ENCODE peak calls at places on chromosomes 1 and 21, in six cellular contexts. H is stimulated activated CD4-positive, alpha-beta T cell treated with anti-CD3 and anti-CD28 coated beads, TNF-alpha, amount 100 ng/mL, for 4 hours; D is T1000; W is nephron progenitor cell; B is HEK293T; O is T follicular helper cell. J is an unnamed sample.

GRCh38 chr1:66550243-66550642 is 16.3 kb downstream of the SGIP1 start:
- DNase-seq in H (no peak), D (no peak), W (no peak), B (no peak), O (no peak), J (no peak)

GRCh38 chr1:210394281-210394798 is 65.6 kb downstream of the HHAT start:
- DNase-seq in H (no peak), D (peak), W (no peak), B (no peak), O (no peak), J (no peak)

GRCh38 chr1:83860506-83861221 is 138.3 kb downstream of the TTLL7 start:
- DNase-seq in H (peak), D (no peak), W (peak), B (peak), O (peak), J (peak)

GRCh38 chr21:15065381-15066230 is 806 bp upstream of the NRIP1 start:
- DNase-seq in H (peak), D (peak), W (peak), B (peak), O (peak), J (peak)

GRCh38 chr21:34922487-34922886 is 126.6 kb downstream of the RUNX1 start:
- DNase-seq in H (no peak), D (no peak), W (no peak), B (no peak), O (no peak), J (no peak)

GRCh38 chr1:45337630-45338320 is 2.2 kb upstream of the TOE1 start:
- DNase-seq in H (no peak), D (no peak), W (no peak), B (no peak), O (no peak), J (no peak)

GRCh38 chr1:2000432-2000831 is 3.2 kb downstream of the CFAP74 start:
- DNase-seq in H (no peak), D (no peak), W (no peak), B (no peak), O (no peak), J (no peak)

GRCh38 chr1:156095906-156096508 is 13.7 kb upstream of the MEX3A start:
- DNase-seq in H (no peak), D (no peak), W (no peak), B (no peak), O (no peak), J (no peak)

GRCh38 chr21:14838400-14838799 is 226.4 kb downstream of the NRIP1 start:
- DNase-seq in H (no peak), D (no peak), W (no peak), B (no peak), O (no peak), J (no peak)

GRCh38 chr1:45012639-45013278 is 705 bp downstream of the UROD start:
- DNase-seq in H (no peak), D (peak), W (peak), B (peak), O (no peak), J (no peak)

GRCh38 chr1:163985700-163986099 is 573.3 kb upstream of the PBX1 start:
- DNase-seq in H (no peak), D (no peak), W (no peak), B (no peak), O (no peak), J (no peak)

GRCh38 chr1:42282867-42283583 is 52.0 kb downstream of the FOXJ3 start:
- DNase-seq in H (no peak), D (no peak), W (no peak), B (no peak), O (no peak), J (no peak)

GRCh38 chr1:41876533-41877445 is 41.9 kb downstream of the HIVEP3 start:
- DNase-seq in H (no peak), D (no peak), W (no peak), B (no peak), O (no peak), J (no peak)

GRCh38 chr1:118201524-118201923 is 16.5 kb upstream of the SPAG17 start:
- DNase-seq in H (no peak), D (no peak), W (no peak), B (no peak), O (no peak), J (no peak)

GRCh38 chr1:175341631-175342429 is 149.3 kb upstream of the KIAA0040 start:
- DNase-seq in H (no peak), D (no peak), W (no peak), B (no peak), O (no peak), J (no peak)

GRCh38 chr1:29171521-29171920 is 10.2 kb downstream of the SRSF4 start:
- DNase-seq in H (no peak), D (no peak), W (no peak), B (no peak), O (no peak), J (no peak)

GRCh38 chr1:109850194-109850593 is 60.5 kb upstream of the CSF1 start:
- DNase-seq in H (no peak), D (no peak), W (no peak), B (no peak), O (no peak), J (no peak)

GRCh38 chr1:190226006-190226405 is 251.7 kb downstream of the BRINP3 start:
- DNase-seq in H (no peak), D (no peak), W (no peak), B (no peak), O (no peak), J (no peak)

GRCh38 chr1:211148371-211148770 is 14.4 kb upstream of the KCNH1 start:
- DNase-seq in H (no peak), D (no peak), W (no peak), B (no peak), O (no peak), J (no peak)

GRCh38 chr1:162369571-162369970 is 7.1 kb downstream of the SPATA46 start:
- DNase-seq in H (no peak), D (no peak), W (no peak), B (no peak), O (no peak), J (no peak)

GRCh38 chr1:219810451-219810850 is 117.9 kb downstream of the SLC30A10 start:
- DNase-seq in H (no peak), D (no peak), W (no peak), B (no peak), O (no peak), J (no peak)

GRCh38 chr21:44058652-44058964 is 46.5 kb downstream of the TRAPPC10 start:
- DNase-seq in H (no peak), D (no peak), W (no peak), B (no peak), O (no peak), J (no peak)

GRCh38 chr1:55038974-55039341 is 390 bp upstream of the PCSK9 start:
- DNase-seq in H (no peak), D (no peak), W (no peak), B (no peak), O (no peak), J (no peak)

GRCh38 chr1:184827600-184828368 is 73.1 kb upstream of the EDEM3 start:
- DNase-seq in H (no peak), D (no peak), W (no peak), B (no peak), O (no peak), J (no peak)

GRCh38 chr1:154866995-154867795 is 2.9 kb downstream of the KCNN3 start:
- DNase-seq in H (no peak), D (no peak), W (no peak), B (no peak), O (no peak), J (no peak)

GRCh38 chr1:187281085-187281484 is 452.3 kb downstream of the PLA2G4A start:
- DNase-seq in H (no peak), D (no peak), W (no peak), B (no peak), O (no peak), J (no peak)

GRCh38 chr1:212067790-212068189 is 32.2 kb downstream of the DTL start:
- DNase-seq in H (no peak), D (no peak), W (no peak), B (no peak), O (no peak), J (no peak)